ENCODE peak calls at places on chromosome 7, in six cellular contexts. One of them, this sample, is unnamed.

GRCh38 chr7:84013616-84014240 is 180.9 kb downstream of the SEMA3A start:
- DNase-seq in uterus: no peak
- DNase-seq in GM23338: peak
- DNase-seq in ovary: no peak
- DNase-seq in right lobe of liver: no peak
- DNase-seq in stomach: no peak
- DNase-seq in this sample: no peak

GRCh38 chr7:17109017-17109416 is 189.4 kb upstream of the AHR start:
- DNase-seq in uterus: no peak
- DNase-seq in GM23338: no peak
- DNase-seq in ovary: no peak
- DNase-seq in right lobe of liver: no peak
- DNase-seq in stomach: no peak
- DNase-seq in this sample: no peak

GRCh38 chr7:82562716-82563404 is 119.3 kb upstream of the CACNA2D1 start:
- DNase-seq in uterus: no peak
- DNase-seq in GM23338: peak
- DNase-seq in ovary: no peak
- DNase-seq in right lobe of liver: no peak
- DNase-seq in stomach: no peak
- DNase-seq in this sample: no peak

GRCh38 chr7:13933106-13933505 is 56.4 kb downstream of the ETV1 start:
- DNase-seq in uterus: no peak
- DNase-seq in GM23338: no peak
- DNase-seq in ovary: no peak
- DNase-seq in right lobe of liver: no peak
- DNase-seq in stomach: no peak
- DNase-seq in this sample: no peak

GRCh38 chr7:137853053-137853452 is 6.3 kb upstream of the DGKI start:
- DNase-seq in uterus: no peak
- DNase-seq in GM23338: no peak
- DNase-seq in ovary: no peak
- DNase-seq in right lobe of liver: no peak
- DNase-seq in stomach: no peak
- DNase-seq in this sample: no peak

GRCh38 chr7:33678675-33679335 is 226.5 kb upstream of the BMPER start:
- DNase-seq in uterus: no peak
- DNase-seq in GM23338: no peak
- DNase-seq in ovary: no peak
- DNase-seq in right lobe of liver: no peak
- DNase-seq in stomach: no peak
- DNase-seq in this sample: no peak

GRCh38 chr7:44150966-44151678 is 10.0 kb upstream of the MYL7 start:
- DNase-seq in uterus: peak
- DNase-seq in GM23338: no peak
- DNase-seq in ovary: no peak
- DNase-seq in right lobe of liver: no peak
- DNase-seq in stomach: no peak
- DNase-seq in this sample: no peak

GRCh38 chr7:26630361-26630760 is 234.0 kb downstream of the SKAP2 start:
- DNase-seq in uterus: no peak
- DNase-seq in GM23338: no peak
- DNase-seq in ovary: no peak
- DNase-seq in right lobe of liver: no peak
- DNase-seq in stomach: no peak
- DNase-seq in this sample: no peak

GRCh38 chr7:33040803-33041516 is 21.6 kb downstream of the NT5C3A start:
- DNase-seq in uterus: no peak
- DNase-seq in GM23338: no peak
- DNase-seq in ovary: no peak
- DNase-seq in right lobe of liver: no peak
- DNase-seq in stomach: peak
- DNase-seq in this sample: no peak

GRCh38 chr7:93948106-93948505 is 26.6 kb downstream of the GNG11 start:
- DNase-seq in uterus: no peak
- DNase-seq in GM23338: no peak
- DNase-seq in ovary: no peak
- DNase-seq in right lobe of liver: no peak
- DNase-seq in stomach: no peak
- DNase-seq in this sample: no peak

GRCh38 chr7:133061357-133061756 is 20.5 kb downstream of the CHCHD3 start:
- DNase-seq in uterus: no peak
- DNase-seq in GM23338: no peak
- DNase-seq in ovary: no peak
- DNase-seq in right lobe of liver: no peak
- DNase-seq in stomach: no peak
- DNase-seq in this sample: no peak

GRCh38 chr7:43572516-43573049 is 10.3 kb upstream of the STK17A start:
- DNase-seq in uterus: no peak
- DNase-seq in GM23338: no peak
- DNase-seq in ovary: no peak
- DNase-seq in right lobe of liver: no peak
- DNase-seq in stomach: no peak
- DNase-seq in this sample: peak

GRCh38 chr7:5448378-5449042 is 24.9 kb upstream of the TNRC18 start:
- DNase-seq in uterus: no peak
- DNase-seq in GM23338: peak
- DNase-seq in ovary: peak
- DNase-seq in right lobe of liver: no peak
- DNase-seq in stomach: no peak
- DNase-seq in this sample: no peak

GRCh38 chr7:6650086-6650485 is 13.0 kb downstream of the ZNF316 start:
- DNase-seq in uterus: no peak
- DNase-seq in GM23338: no peak
- DNase-seq in ovary: no peak
- DNase-seq in right lobe of liver: peak
- DNase-seq in stomach: no peak
- DNase-seq in this sample: no peak

GRCh38 chr7:90973146-90973545 is 291.1 kb upstream of the FZD1 start:
- DNase-seq in uterus: no peak
- DNase-seq in GM23338: no peak
- DNase-seq in ovary: no peak
- DNase-seq in right lobe of liver: no peak
- DNase-seq in stomach: no peak
- DNase-seq in this sample: no peak

GRCh38 chr7:134618756-134619530 is 27.7 kb upstream of the BPGM start:
- DNase-seq in uterus: no peak
- DNase-seq in GM23338: no peak
- DNase-seq in ovary: no peak
- DNase-seq in right lobe of liver: no peak
- DNase-seq in stomach: no peak
- DNase-seq in this sample: no peak

GRCh38 chr7:102836977-102837376 is 75.8 kb upstream of the LRRC17 start:
- DNase-seq in uterus: no peak
- DNase-seq in GM23338: no peak
- DNase-seq in ovary: no peak
- DNase-seq in right lobe of liver: no peak
- DNase-seq in stomach: no peak
- DNase-seq in this sample: no peak

GRCh38 chr7:50554923-50555322 is 10.3 kb downstream of the DDC start:
- DNase-seq in uterus: no peak
- DNase-seq in GM23338: no peak
- DNase-seq in ovary: no peak
- DNase-seq in right lobe of liver: no peak
- DNase-seq in stomach: no peak
- DNase-seq in this sample: no peak

GRCh38 chr7:70347463-70347855 is 749.2 kb downstream of the AUTS2 start:
- DNase-seq in uterus: no peak
- DNase-seq in GM23338: no peak
- DNase-seq in ovary: no peak
- DNase-seq in right lobe of liver: no peak
- DNase-seq in stomach: no peak
- DNase-seq in this sample: no peak

GRCh38 chr7:47934831-47935230 is 13.4 kb downstream of the PKD1L1 start:
- DNase-seq in uterus: no peak
- DNase-seq in GM23338: no peak
- DNase-seq in ovary: no peak
- DNase-seq in right lobe of liver: no peak
- DNase-seq in stomach: no peak
- DNase-seq in this sample: no peak

GRCh38 chr7:47937711-47938573 is 10.3 kb downstream of the PKD1L1 start:
- DNase-seq in uterus: no peak
- DNase-seq in GM23338: no peak
- DNase-seq in ovary: no peak
- DNase-seq in right lobe of liver: no peak
- DNase-seq in stomach: no peak
- DNase-seq in this sample: no peak

GRCh38 chr7:47936323-47936722 is 11.9 kb downstream of the PKD1L1 start:
- DNase-seq in uterus: no peak
- DNase-seq in GM23338: no peak
- DNase-seq in ovary: no peak
- DNase-seq in right lobe of liver: no peak
- DNase-seq in stomach: no peak
- DNase-seq in this sample: no peak

GRCh38 chr7:47935336-47935735 is 12.9 kb downstream of the PKD1L1 start:
- DNase-seq in uterus: no peak
- DNase-seq in GM23338: no peak
- DNase-seq in ovary: no peak
- DNase-seq in right lobe of liver: no peak
- DNase-seq in stomach: no peak
- DNase-seq in this sample: no peak

GRCh38 chr7:47937065-47937687 is 11.1 kb downstream of the PKD1L1 start:
- DNase-seq in uterus: no peak
- DNase-seq in GM23338: no peak
- DNase-seq in ovary: no peak
- DNase-seq in right lobe of liver: no peak
- DNase-seq in stomach: no peak
- DNase-seq in this sample: no peak
- H3K4me3 ChIP-seq in uterus: no peak
- H3K4me3 ChIP-seq in GM23338: no peak
- H3K4me3 ChIP-seq in ovary: no peak
- H3K4me3 ChIP-seq in right lobe of liver: no peak
- H3K4me3 ChIP-seq in stomach: no peak
- H3K4me3 ChIP-seq in this sample: no peak

GRCh38 chr7:55052081-55052480 is 33.3 kb downstream of the EGFR start:
- DNase-seq in uterus: no peak
- DNase-seq in GM23338: no peak
- DNase-seq in ovary: no peak
- DNase-seq in right lobe of liver: no peak
- DNase-seq in stomach: no peak
- DNase-seq in this sample: no peak
- H3K27ac ChIP-seq in uterus: no peak
- H3K27ac ChIP-seq in GM23338: no peak
- H3K27ac ChIP-seq in ovary: no peak
- H3K27ac ChIP-seq in right lobe of liver: no peak
- H3K27ac ChIP-seq in stomach: no peak
- H3K27ac ChIP-seq in this sample: no peak

GRCh38 chr7:122885583-122886356 is 490 bp downstream of the CADPS2 start:
- DNase-seq in uterus: peak
- DNase-seq in GM23338: peak
- DNase-seq in ovary: peak
- DNase-seq in right lobe of liver: peak
- DNase-seq in stomach: peak
- DNase-seq in this sample: peak
- TF ChIP-seq CTCF in uterus: peak
- TF ChIP-seq CTCF in GM23338: no peak
- TF ChIP-seq CTCF in ovary: no peak
- TF ChIP-seq CTCF in right lobe of liver: peak
- TF ChIP-seq CTCF in stomach: no peak
- TF ChIP-seq CTCF in this sample: no peak

DNA sequence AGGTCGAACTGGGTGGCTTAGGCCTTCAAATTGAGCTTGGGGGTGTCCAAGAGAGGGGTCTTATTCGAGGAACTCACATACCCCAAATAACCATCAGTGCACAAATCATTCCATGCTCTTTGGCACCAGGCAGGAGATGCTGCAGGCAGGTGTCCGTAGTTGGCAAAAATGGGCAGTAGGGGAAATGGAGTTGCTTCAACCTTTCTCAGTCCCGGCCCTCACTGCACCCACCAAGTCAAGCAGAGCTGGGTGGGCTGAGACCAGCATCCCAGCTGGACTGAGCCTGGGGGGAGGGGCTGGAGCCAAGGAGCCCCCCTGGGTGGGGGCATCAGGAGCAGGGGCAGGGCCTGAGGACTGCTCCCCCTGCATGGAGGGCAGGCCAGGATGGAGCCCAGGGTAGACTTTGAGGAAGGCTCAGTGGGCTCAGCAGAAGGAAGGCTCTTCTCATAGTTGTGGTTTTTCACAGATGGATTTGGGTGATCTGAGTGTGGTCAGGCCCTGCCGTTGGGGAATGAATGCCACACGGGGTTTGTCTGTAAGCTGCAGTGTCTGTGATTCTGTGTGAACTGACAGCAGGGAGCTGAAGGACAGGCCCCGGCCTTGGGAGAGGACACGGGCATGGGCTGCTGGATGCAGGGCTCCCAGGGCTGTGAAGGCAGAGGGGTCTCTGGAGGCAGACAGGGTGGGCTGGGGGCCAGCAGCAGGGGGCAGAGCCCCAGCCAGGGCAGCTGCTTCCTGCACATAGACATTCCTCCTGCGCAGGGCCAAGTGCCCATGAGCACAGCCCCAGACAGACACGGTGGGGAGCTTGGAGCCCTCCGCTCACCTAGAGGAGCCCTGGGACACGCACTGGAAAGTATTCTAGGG is 144.5 kb downstream of the ADCY1 start:
- DNase-seq in uterus: no peak
- DNase-seq in GM23338: no peak
- DNase-seq in ovary: no peak
- DNase-seq in right lobe of liver: no peak
- DNase-seq in stomach: no peak
- DNase-seq in this sample: no peak
- H3K4me3 ChIP-seq in uterus: no peak
- H3K4me3 ChIP-seq in GM23338: no peak
- H3K4me3 ChIP-seq in ovary: no peak
- H3K4me3 ChIP-seq in right lobe of liver: no peak
- H3K4me3 ChIP-seq in stomach: no peak
- H3K4me3 ChIP-seq in this sample: no peak

GRCh38 chr7:116211006-116211912 is 920 bp downstream of the TES start:
- DNase-seq in uterus: peak
- DNase-seq in GM23338: peak
- DNase-seq in ovary: peak
- DNase-seq in right lobe of liver: peak
- DNase-seq in stomach: peak
- DNase-seq in this sample: peak
- H3K27ac ChIP-seq in uterus: peak
- H3K27ac ChIP-seq in GM23338: peak
- H3K27ac ChIP-seq in ovary: peak
- H3K27ac ChIP-seq in right lobe of liver: peak
- H3K27ac ChIP-seq in stomach: peak
- H3K27ac ChIP-seq in this sample: peak

DNA sequence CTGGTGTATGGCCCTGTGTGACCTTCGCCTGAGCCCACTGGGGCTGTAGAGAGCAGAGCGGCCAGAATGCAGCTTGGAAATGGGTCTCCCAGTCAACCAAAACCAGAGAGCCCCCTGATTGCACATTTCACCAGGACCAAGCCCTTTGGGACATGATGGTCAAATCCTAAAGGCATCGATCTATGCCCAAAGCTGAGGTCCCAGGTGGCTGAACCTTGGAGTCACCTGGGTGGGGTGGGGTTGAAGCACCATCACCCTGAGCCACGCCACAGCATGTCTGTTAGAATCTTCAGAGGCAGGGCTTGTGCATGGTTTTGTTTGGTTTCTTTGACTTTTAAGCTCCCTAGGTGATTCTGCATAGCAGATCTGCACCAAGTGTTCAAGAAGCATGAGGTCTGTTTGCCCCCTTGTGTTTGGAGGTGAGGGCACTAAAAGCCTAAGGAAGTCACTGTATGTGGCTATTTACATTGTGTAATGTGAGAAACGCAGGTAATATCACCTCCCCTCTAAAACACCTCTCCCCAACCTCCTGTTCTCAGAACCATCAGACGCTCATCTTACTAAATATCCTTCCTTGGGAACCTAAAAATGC is 9.6 kb downstream of the PKD1L1 start:
- DNase-seq in uterus: no peak
- DNase-seq in GM23338: no peak
- DNase-seq in ovary: no peak
- DNase-seq in right lobe of liver: no peak
- DNase-seq in stomach: no peak
- DNase-seq in this sample: no peak
- TF ChIP-seq CTCF in uterus: no peak
- TF ChIP-seq CTCF in GM23338: peak
- TF ChIP-seq CTCF in ovary: no peak
- TF ChIP-seq CTCF in right lobe of liver: no peak
- TF ChIP-seq CTCF in stomach: no peak
- TF ChIP-seq CTCF in this sample: no peak